ENCODE peak calls at places on chromosome 19, in four cellular contexts. One of them, this sample, is unnamed.

GRCh38 chr19:11745871-11746270 is 7.1 kb upstream of the ZNF823 start:
- DNase-seq in K562: no peak
- DNase-seq in HepG2: no peak
- DNase-seq in SK-N-SH: no peak
- DNase-seq in this sample: no peak

GRCh38 chr19:45128109-45128508 is 32.7 kb downstream of the NKPD1 start:
- DNase-seq in SK-N-SH: no peak
- DNase-seq in K562: no peak
- DNase-seq in HepG2: no peak
- DNase-seq in this sample: no peak

GRCh38 chr19:46471116-46471733 is at the start of gene PNMA8A:
- DNase-seq in HepG2: no peak
- DNase-seq in K562: peak
- DNase-seq in SK-N-SH: peak
- DNase-seq in this sample: peak

GRCh38 chr19:10284641-10285278 is 2.0 kb upstream of the ICAM4 start:
- DNase-seq in K562: no peak
- DNase-seq in SK-N-SH: no peak
- DNase-seq in HepG2: no peak
- DNase-seq in this sample: no peak

GRCh38 chr19:54473071-54473941 is at the start of gene CDC42EP5:
- DNase-seq in SK-N-SH: peak
- DNase-seq in K562: peak
- DNase-seq in HepG2: no peak
- DNase-seq in this sample: no peak

GRCh38 chr19:5891938-5892771 is 11.4 kb downstream of the NDUFA11 start:
- DNase-seq in HepG2: no peak
- DNase-seq in SK-N-SH: peak
- DNase-seq in K562: peak
- DNase-seq in this sample: peak

GRCh38 chr19:57280913-57281425 is 684 bp downstream of the ZNF460 start:
- DNase-seq in SK-N-SH: peak
- DNase-seq in HepG2: no peak
- DNase-seq in K562: peak
- DNase-seq in this sample: no peak

GRCh38 chr19:32372726-32373613 is 27.6 kb downstream of the ZNF507 start:
- DNase-seq in SK-N-SH: no peak
- DNase-seq in HepG2: peak
- DNase-seq in K562: no peak
- DNase-seq in this sample: no peak

GRCh38 chr19:48921721-48922500 is 11.6 kb upstream of the DHDH start:
- DNase-seq in HepG2: no peak
- DNase-seq in SK-N-SH: no peak
- DNase-seq in K562: no peak
- DNase-seq in this sample: no peak

GRCh38 chr19:28009696-28010095 is 1203.3 kb downstream of the UQCRFS1 start:
- DNase-seq in HepG2: no peak
- DNase-seq in K562: no peak
- DNase-seq in SK-N-SH: no peak
- DNase-seq in this sample: no peak

GRCh38 chr19:7159105-7159933 is 89.8 kb downstream of the ZNF557 start:
- DNase-seq in HepG2: no peak
- DNase-seq in SK-N-SH: no peak
- DNase-seq in K562: peak
- DNase-seq in this sample: no peak

GRCh38 chr19:18440421-18440877 is 2.5 kb upstream of the ISYNA1 start:
- DNase-seq in SK-N-SH: peak
- DNase-seq in K562: peak
- DNase-seq in HepG2: peak
- DNase-seq in this sample: peak

GRCh38 chr19:17680235-17680722 is 7.9 kb downstream of the UNC13A start:
- DNase-seq in K562: peak
- DNase-seq in HepG2: no peak
- DNase-seq in SK-N-SH: no peak
- DNase-seq in this sample: peak

GRCh38 chr19:13035820-13036365 is 40.6 kb downstream of the NFIX start:
- DNase-seq in K562: no peak
- DNase-seq in HepG2: no peak
- DNase-seq in SK-N-SH: no peak
- DNase-seq in this sample: no peak

GRCh38 chr19:14072535-14073231 is at the start of gene MISP3:
- DNase-seq in SK-N-SH: peak
- DNase-seq in HepG2: no peak
- DNase-seq in K562: peak
- DNase-seq in this sample: no peak

GRCh38 chr19:18733196-18733647 is 49.7 kb downstream of the CRTC1 start:
- DNase-seq in K562: no peak
- DNase-seq in SK-N-SH: peak
- DNase-seq in HepG2: peak
- DNase-seq in this sample: no peak

GRCh38 chr19:18147396-18147795 is 5.6 kb upstream of the PIK3R2 start:
- DNase-seq in K562: no peak
- DNase-seq in HepG2: no peak
- DNase-seq in SK-N-SH: no peak
- DNase-seq in this sample: no peak

GRCh38 chr19:5624741-5625140 is 1.9 kb downstream of the SAFB start:
- DNase-seq in K562: no peak
- DNase-seq in SK-N-SH: no peak
- DNase-seq in HepG2: no peak
- DNase-seq in this sample: no peak

GRCh38 chr19:5253403-5254110 is 87.1 kb downstream of the PTPRS start:
- DNase-seq in HepG2: peak
- DNase-seq in K562: no peak
- DNase-seq in SK-N-SH: no peak
- DNase-seq in this sample: no peak

GRCh38 chr19:13597625-13598024 is 91.3 kb upstream of the CACNA1A start:
- DNase-seq in K562: peak
- DNase-seq in SK-N-SH: peak
- DNase-seq in HepG2: peak
- DNase-seq in this sample: peak

GRCh38 chr19:5154129-5154798 is 185.4 kb downstream of the KDM4B start:
- DNase-seq in SK-N-SH: peak
- DNase-seq in K562: peak
- DNase-seq in HepG2: peak
- DNase-seq in this sample: peak

GRCh38 chr19:13849991-13850909 is 26.7 kb upstream of the NANOS3 start:
- DNase-seq in SK-N-SH: peak
- DNase-seq in K562: peak
- DNase-seq in HepG2: peak
- DNase-seq in this sample: peak

GRCh38 chr19:6018786-6019185 is 40.8 kb upstream of the RANBP3 start:
- DNase-seq in SK-N-SH: peak
- DNase-seq in HepG2: no peak
- DNase-seq in K562: peak
- DNase-seq in this sample: peak

GRCh38 chr19:9847087-9847671 is 12.1 kb downstream of the PIN1 start:
- DNase-seq in K562: peak
- DNase-seq in HepG2: peak
- DNase-seq in SK-N-SH: peak
- DNase-seq in this sample: peak

GRCh38 chr19:4559569-4559968 is at the start of gene SEMA6B:
- DNase-seq in HepG2: no peak
- DNase-seq in SK-N-SH: no peak
- DNase-seq in K562: no peak
- DNase-seq in this sample: no peak

GRCh38 chr19:49492573-49493411 is 3.4 kb upstream of the RPS11 start:
- DNase-seq in K562: peak
- DNase-seq in HepG2: peak
- DNase-seq in SK-N-SH: no peak
- DNase-seq in this sample: no peak

GRCh38 chr19:42198676-42199439 is 18.6 kb downstream of the DEDD2 start:
- DNase-seq in SK-N-SH: no peak
- DNase-seq in HepG2: no peak
- DNase-seq in K562: no peak
- DNase-seq in this sample: no peak
- TF ChIP-seq FOXJ3 in SK-N-SH: no peak
- TF ChIP-seq FOXJ3 in HepG2: no peak
- TF ChIP-seq FOXJ3 in K562: no peak
- TF ChIP-seq FOXJ3 in this sample: no peak

DNA sequence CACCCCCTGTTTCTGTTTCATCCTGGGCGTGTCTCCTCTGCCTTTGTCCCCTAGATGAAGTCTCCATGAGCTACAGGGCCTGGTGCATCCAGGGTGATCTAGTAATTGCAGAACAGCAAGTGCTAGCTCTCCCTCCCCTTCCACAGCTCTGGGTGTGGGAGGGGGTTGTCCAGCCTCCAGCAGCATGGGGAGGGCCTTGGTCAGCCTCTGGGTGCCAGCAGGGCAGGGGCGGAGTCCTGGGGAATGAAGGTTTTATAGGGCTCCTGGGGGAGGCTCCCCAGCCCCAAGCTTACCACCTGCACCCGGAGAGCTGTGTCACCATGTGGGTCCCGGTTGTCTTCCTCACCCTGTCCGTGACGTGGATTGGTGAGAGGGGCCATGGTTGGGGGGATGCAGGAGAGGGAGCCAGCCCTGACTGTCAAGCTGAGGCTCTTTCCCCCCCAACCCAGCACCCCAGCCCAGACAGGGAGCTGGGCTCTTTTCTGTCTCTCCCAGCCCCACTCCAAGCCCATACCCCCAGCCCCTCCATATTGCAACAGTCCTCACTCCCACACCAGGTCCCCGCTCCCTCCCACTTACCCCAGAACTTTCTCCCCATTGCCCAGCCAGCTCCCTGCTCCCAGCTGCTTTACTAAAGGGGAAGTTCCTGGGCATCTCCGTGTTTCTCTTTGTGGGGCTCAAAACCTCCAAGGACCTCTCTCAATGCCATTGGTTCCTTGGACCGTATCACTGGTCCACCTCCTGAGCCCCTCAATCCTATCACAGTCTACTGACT is at the start of gene KLK3:
- DNase-seq in K562: no peak
- DNase-seq in HepG2: no peak
- DNase-seq in SK-N-SH: no peak
- DNase-seq in this sample: no peak
- TF ChIP-seq FOXJ3 in K562: no peak
- TF ChIP-seq FOXJ3 in HepG2: no peak
- TF ChIP-seq FOXJ3 in SK-N-SH: no peak
- TF ChIP-seq FOXJ3 in this sample: no peak

GRCh38 chr19:2056810-2057192 is 5.8 kb upstream of the MKNK2 start:
- DNase-seq in SK-N-SH: no peak
- DNase-seq in HepG2: no peak
- DNase-seq in K562: no peak
- DNase-seq in this sample: no peak

GRCh38 chr19:2057484-2058469 is 6.7 kb upstream of the MKNK2 start:
- DNase-seq in HepG2: no peak
- DNase-seq in SK-N-SH: no peak
- DNase-seq in K562: no peak
- DNase-seq in this sample: no peak

GRCh38 chr19:2054763-2055162 is 3.7 kb upstream of the MKNK2 start:
- DNase-seq in HepG2: no peak
- DNase-seq in K562: no peak
- DNase-seq in SK-N-SH: no peak
- DNase-seq in this sample: no peak

GRCh38 chr19:2053601-2054389 is 2.8 kb upstream of the MKNK2 start:
- DNase-seq in HepG2: no peak
- DNase-seq in SK-N-SH: no peak
- DNase-seq in K562: no peak
- DNase-seq in this sample: no peak

DNA sequence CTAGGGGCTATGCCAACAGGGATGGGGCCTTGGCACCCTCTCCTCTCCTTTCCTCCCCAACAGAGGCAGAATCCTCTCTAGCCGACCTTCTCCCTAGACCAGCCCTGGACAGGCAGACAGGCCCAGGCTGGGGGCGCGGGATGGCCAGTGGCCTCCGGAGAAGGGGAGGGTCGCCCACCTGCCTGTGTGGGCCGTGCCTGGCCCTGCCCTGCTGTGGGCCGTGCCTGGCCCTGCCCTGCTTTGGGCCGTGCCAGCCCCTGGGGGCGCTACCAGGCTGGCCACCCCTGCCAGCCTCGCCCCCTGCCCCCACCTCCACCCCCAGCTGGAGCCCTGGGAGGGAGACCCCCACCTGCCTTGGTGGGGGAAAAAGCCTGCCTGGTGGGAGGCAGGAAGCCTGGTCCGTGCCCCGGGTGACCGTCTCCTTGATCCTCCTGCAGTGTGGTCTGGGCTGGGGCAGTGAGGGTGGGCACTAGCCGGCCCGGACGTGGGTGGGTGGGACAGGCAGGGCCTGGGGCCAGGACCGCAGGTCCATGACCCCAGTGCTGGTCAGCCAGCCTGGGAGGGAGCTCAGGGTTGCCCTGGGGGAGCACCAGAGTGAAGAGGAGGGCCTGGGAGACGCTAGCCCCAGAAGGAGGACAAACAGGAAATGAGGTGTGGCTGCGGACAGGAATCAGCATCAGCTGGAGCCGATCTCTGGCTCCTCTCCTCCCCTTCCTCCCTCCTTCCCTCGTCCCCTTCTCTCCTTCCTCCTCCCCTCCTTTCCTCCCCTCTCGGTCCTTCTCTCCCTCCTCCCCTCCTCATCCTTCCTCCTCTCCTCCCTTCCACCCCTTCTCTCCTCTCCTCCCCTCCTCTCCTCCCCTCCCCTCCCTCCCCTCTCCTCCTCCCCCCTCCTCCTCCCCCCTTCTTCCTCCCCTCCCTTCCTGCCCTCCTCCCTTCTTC is 5.1 kb upstream of the MKNK2 start:
- DNase-seq in K562: peak
- DNase-seq in HepG2: no peak
- DNase-seq in SK-N-SH: peak
- DNase-seq in this sample: no peak
- TF ChIP-seq FOXJ3 in K562: no peak
- TF ChIP-seq FOXJ3 in HepG2: no peak
- TF ChIP-seq FOXJ3 in SK-N-SH: no peak
- TF ChIP-seq FOXJ3 in this sample: no peak

GRCh38 chr19:2255982-2256685 is at the start of gene JSRP1:
- DNase-seq in HepG2: no peak
- DNase-seq in SK-N-SH: peak
- DNase-seq in K562: no peak
- DNase-seq in this sample: peak
- TF ChIP-seq FOXJ3 in HepG2: no peak
- TF ChIP-seq FOXJ3 in SK-N-SH: no peak
- TF ChIP-seq FOXJ3 in K562: no peak
- TF ChIP-seq FOXJ3 in this sample: no peak

DNA sequence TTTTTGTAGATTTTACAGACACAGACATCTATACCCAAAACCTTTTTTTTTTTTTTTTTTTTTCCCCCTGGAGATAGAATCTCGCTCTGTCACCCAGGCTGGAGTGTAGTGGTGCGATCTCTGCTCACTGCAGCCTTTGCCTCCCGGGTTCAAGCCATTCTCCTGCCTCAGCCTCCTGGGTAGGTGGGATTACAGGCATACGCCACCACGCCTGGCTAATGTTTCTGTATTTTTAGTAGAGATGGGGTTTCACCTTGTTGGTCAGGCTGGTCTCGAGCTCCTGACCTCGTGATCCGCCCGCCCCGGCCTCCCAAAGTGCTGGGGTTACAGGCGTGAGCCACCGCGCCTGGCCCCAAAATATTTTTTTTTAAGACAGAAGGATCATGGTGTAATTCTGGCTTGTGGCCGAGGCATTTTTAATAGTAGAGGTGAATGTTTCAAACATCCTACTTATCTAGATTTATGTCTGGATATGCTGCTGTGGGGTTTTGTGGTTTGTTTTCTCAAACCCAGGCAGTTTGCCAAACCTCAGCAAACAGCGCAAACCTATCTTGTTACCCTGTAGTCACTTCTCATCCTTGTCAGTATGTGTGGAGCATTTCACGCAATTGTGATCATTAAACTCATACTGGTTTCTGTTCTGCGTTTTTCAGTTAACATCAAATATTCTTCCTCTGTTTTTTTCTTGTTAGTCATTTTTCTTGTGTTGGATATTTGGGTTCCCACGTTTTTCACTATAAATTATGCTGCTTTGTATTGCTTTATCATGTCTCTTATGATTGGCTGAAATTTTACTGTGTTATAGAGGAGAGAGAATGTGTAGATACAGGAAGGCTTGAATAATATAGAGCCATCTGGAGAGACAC is 36.2 kb upstream of the GARRE1 start:
- DNase-seq in K562: peak
- DNase-seq in SK-N-SH: peak
- DNase-seq in HepG2: no peak
- DNase-seq in this sample: no peak
- TF ChIP-seq FOXJ3 in K562: no peak
- TF ChIP-seq FOXJ3 in SK-N-SH: no peak
- TF ChIP-seq FOXJ3 in HepG2: no peak
- TF ChIP-seq FOXJ3 in this sample: no peak

This sample was measured in WTC11.